ENCODE peak calls at places on chromosomes 1 and 21, in eight cellular contexts. U is heart left ventricle, X is foreskin fibroblast, M is tibial nerve, B is ovary, P is cardiac fibroblast, A is PC-3, J is MCF 10A. N is an unnamed sample.

GRCh38 chr1:208924011-208924410 is 659.5 kb upstream of the CAMK1G start:
- DNase-seq in A (no peak), X (no peak), M (no peak), P (no peak), J (no peak), U (no peak), B (no peak), N (no peak)

GRCh38 chr1:206896261-206896660 is 982 bp upstream of the IL24 start:
- DNase-seq in M (no peak), J (peak), P (peak), A (no peak), X (no peak), B (no peak), U (no peak), N (no peak)

GRCh38 chr21:41481191-41481590 is 26.8 kb downstream of the TMPRSS2 start:
- DNase-seq in J (no peak), B (no peak), A (no peak), M (no peak), U (no peak), X (peak), P (no peak), N (no peak)

GRCh38 chr1:4084053-4084431 is 184.0 kb upstream of the C1orf174 start:
- DNase-seq in P (no peak), A (no peak), J (no peak), B (no peak), X (no peak), U (no peak), M (no peak), N (no peak)

GRCh38 chr1:226628624-226629155 is 80.1 kb downstream of the STUM start:
- DNase-seq in B (peak), J (no peak), U (peak), A (no peak), M (no peak), P (no peak), X (no peak), N (no peak)

GRCh38 chr1:226798427-226799411 is 59.6 kb upstream of the ITPKB start:
- DNase-seq in U (no peak), M (no peak), B (no peak), J (no peak), X (no peak), A (no peak), P (no peak), N (no peak)

GRCh38 chr1:17561561-17561985 is 22.1 kb downstream of the ARHGEF10L start:
- DNase-seq in J (peak), U (no peak), P (peak), X (peak), M (no peak), B (no peak), A (peak), N (no peak)

GRCh38 chr1:183893561-183894289 is 88.8 kb downstream of the RGL1 start:
- DNase-seq in U (no peak), J (no peak), A (no peak), P (no peak), X (no peak), M (no peak), B (no peak), N (no peak)

GRCh38 chr1:197519741-197520334 is 251.8 kb downstream of the CRB1 start:
- DNase-seq in U (no peak), P (peak), A (peak), M (no peak), J (peak), X (peak), B (no peak), N (no peak)

GRCh38 chr1:54312874-54313316 is 93.3 kb downstream of the SSBP3 start:
- DNase-seq in J (no peak), A (no peak), P (peak), M (peak), U (peak), X (peak), B (peak), N (peak)

GRCh38 chr1:206890690-206891089 is 6.6 kb upstream of the IL24 start:
- DNase-seq in M (no peak), U (no peak), A (peak), X (no peak), B (no peak), P (peak), J (peak), N (no peak)

GRCh38 chr1:3676581-3677410 is 24.5 kb downstream of the TP73 start:
- DNase-seq in X (no peak), A (no peak), M (no peak), U (peak), P (no peak), B (no peak), J (no peak), N (no peak)

GRCh38 chr1:8015036-8015808 is 10.9 kb downstream of the ERRFI1 start:
- DNase-seq in J (peak), M (peak), U (no peak), P (peak), X (peak), B (peak), A (peak), N (peak)

GRCh38 chr21:15355066-15355465 is 290.3 kb upstream of the NRIP1 start:
- DNase-seq in U (no peak), A (no peak), J (no peak), M (no peak), P (no peak), B (no peak), X (no peak), N (no peak)

GRCh38 chr1:8238141-8239038 is 79.5 kb upstream of the SLC45A1 start:
- DNase-seq in J (no peak), P (peak), M (no peak), U (no peak), X (peak), B (no peak), A (peak), N (no peak)

GRCh38 chr1:98172578-98172977 is 251.7 kb upstream of the DPYD start:
- DNase-seq in A (no peak), X (no peak), M (no peak), P (no peak), B (no peak), U (no peak), J (no peak), N (no peak)

GRCh38 chr1:181135815-181136737 is 47.6 kb downstream of the IER5 start:
- DNase-seq in X (peak), M (no peak), P (peak), B (no peak), U (no peak), A (peak), J (peak), N (no peak)

GRCh38 chr1:119341372-119341947 is 27.1 kb upstream of the HAO2 start:
- DNase-seq in B (no peak), M (no peak), J (no peak), P (no peak), U (no peak), A (no peak), X (no peak), N (no peak)

GRCh38 chr1:6982860-6983259 is 197.6 kb downstream of the CAMTA1 start:
- DNase-seq in U (no peak), A (peak), P (no peak), B (no peak), X (no peak), J (no peak), M (no peak), N (no peak)

GRCh38 chr1:28180310-28181305 is 4.1 kb upstream of the PTAFR start:
- DNase-seq in J (no peak), P (no peak), A (no peak), U (no peak), X (no peak), B (no peak), M (no peak), N (no peak)

GRCh38 chr1:81230983-81231728 is 569.6 kb upstream of the ADGRL2 start:
- DNase-seq in X (peak), B (no peak), A (no peak), P (no peak), U (no peak), J (no peak), M (no peak), N (no peak)

GRCh38 chr1:25683177-25683576 is 66.6 kb downstream of the MAN1C1 start:
- DNase-seq in X (no peak), A (no peak), M (no peak), P (no peak), B (no peak), U (no peak), J (no peak), N (no peak)

GRCh38 chr1:94926365-94926914 is 470 bp downstream of the CNN3 start:
- DNase-seq in M (peak), P (peak), J (peak), X (peak), A (peak), U (peak), B (peak), N (peak)

GRCh38 chr21:41868062-41868710 is 11.0 kb downstream of the PRDM15 start:
- DNase-seq in B (no peak), J (no peak), M (no peak), A (no peak), P (no peak), U (no peak), X (peak), N (no peak)

GRCh38 chr1:65792671-65793358 is at the start of gene PDE4B:
- DNase-seq in A (no peak), M (no peak), J (no peak), B (no peak), X (peak), U (peak), P (no peak), N (peak)

GRCh38 chr1:172449585-172450523 is 6.0 kb upstream of the PIGC start:
- DNase-seq in X (peak), J (peak), B (peak), A (peak), U (peak), M (peak), P (peak), N (peak)

GRCh38 chr1:20339811-20340457 is 49.3 kb downstream of the VWA5B1 start:
- DNase-seq in J (no peak), B (no peak), M (no peak), A (no peak), U (no peak), P (no peak), X (no peak), N (peak)

GRCh38 chr1:155967410-155968400 is 10.6 kb downstream of the ARHGEF2 start:
- DNase-seq in A (no peak), J (no peak), U (no peak), M (no peak), B (no peak), X (no peak), P (no peak), N (peak)

GRCh38 chr1:219716611-219717114 is 103.8 kb upstream of the ZC3H11B start:
- DNase-seq in B (no peak), M (no peak), A (no peak), U (no peak), P (no peak), X (no peak), J (no peak), N (no peak)

GRCh38 chr1:166975361-166976129 is at the start of gene ILDR2:
- DNase-seq in M (peak), B (peak), A (peak), X (peak), P (peak), J (peak), U (peak), N (peak)

GRCh38 chr21:41648591-41649031 is 118.2 kb downstream of the RIPK4 start:
- DNase-seq in U (no peak), M (no peak), J (peak), P (peak), B (no peak), X (peak), A (peak), N (no peak)

GRCh38 chr1:20223106-20223505 is 36.8 kb upstream of the PLA2G2C start:
- DNase-seq in P (no peak), J (no peak), U (no peak), B (no peak), M (no peak), A (no peak), X (no peak), N (no peak)

GRCh38 chr1:66374561-66375111 is 159.3 kb upstream of the SGIP1 start:
- DNase-seq in A (peak), U (no peak), B (no peak), P (peak), M (no peak), X (peak), J (peak), N (no peak)

GRCh38 chr1:231807498-231807897 is 180.9 kb downstream of the DISC1 start:
- DNase-seq in B (no peak), P (peak), J (no peak), X (peak), U (no peak), A (no peak), M (no peak), N (no peak)

GRCh38 chr1:54499097-54500029 is 48.7 kb upstream of the ACOT11 start:
- DNase-seq in B (peak), A (peak), M (no peak), X (peak), P (peak), U (peak), J (peak), N (peak)

DNA sequence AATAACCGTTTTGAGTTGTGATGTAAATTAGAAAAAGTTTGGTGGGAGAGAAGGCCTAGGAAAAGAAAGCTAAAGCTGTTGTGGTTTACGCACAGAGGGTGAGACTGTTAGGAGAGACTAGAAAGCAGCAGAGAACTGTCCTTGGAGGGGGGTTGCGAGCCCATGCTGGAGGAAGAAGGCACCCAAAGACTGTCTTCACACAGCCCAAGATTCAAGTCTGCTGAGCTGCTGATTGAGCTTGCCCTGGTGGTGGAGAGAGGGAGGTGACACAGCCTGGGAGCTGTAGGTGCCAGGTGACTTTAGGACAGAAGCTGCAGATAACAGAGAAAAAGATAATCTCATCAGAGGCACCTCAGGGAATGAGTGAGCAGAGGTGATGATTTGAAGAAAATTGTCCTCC is 18.3 kb upstream of the TLR5 start:
- DNase-seq in M (no peak), B (no peak), J (no peak), A (no peak), X (no peak), P (no peak), U (no peak), N (no peak)
- TF ChIP-seq CTCF in M (no peak), B (no peak), J (no peak), A (no peak), X (no peak), P (no peak), U (no peak), N (no peak)

DNA sequence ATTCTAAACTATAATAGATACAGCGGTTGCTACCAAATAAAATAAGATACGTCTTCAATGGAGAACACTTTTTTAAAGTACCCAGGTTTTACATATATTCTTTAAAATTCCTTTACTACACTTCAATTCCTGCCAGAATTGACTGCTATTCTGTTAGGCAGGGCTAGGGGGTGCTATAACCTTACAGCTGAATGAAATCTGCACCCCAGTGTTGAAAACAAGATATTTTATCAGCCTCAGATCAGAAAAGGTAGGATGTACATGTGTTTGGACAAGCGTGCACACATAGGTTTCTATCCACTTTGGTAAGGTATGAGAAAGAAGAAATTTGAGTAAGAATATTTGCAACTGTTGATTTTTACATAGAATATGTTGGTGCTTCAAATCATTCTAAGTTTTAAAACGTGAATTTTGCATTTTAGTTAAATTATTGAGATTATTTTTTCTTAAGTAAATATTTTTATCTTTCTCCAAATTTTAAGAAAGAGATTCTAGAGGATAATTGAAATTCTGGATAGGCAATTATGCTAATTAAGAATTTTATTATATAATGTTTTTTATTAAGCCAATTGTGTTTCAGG is 490.8 kb upstream of the ADGRL4 start:
- DNase-seq in X (peak), B (no peak), A (peak), P (peak), M (no peak), J (peak), U (no peak), N (peak)
- TF ChIP-seq CTCF in X (peak), B (no peak), A (peak), P (peak), M (peak), J (peak), U (peak), N (peak)

GRCh38 chr1:214590696-214591095 is 12.3 kb upstream of the CENPF start:
- DNase-seq in J (no peak), M (no peak), U (no peak), P (no peak), X (no peak), A (peak), B (no peak), N (no peak)
- TF ChIP-seq CTCF in J (peak), M (no peak), U (no peak), P (no peak), X (no peak), A (peak), B (no peak), N (no peak)

GRCh38 chr1:61289232-61289967 is 207.0 kb downstream of the NFIA start:
- DNase-seq in U (no peak), X (no peak), J (no peak), M (no peak), B (no peak), P (no peak), A (no peak), N (no peak)
- TF ChIP-seq CTCF in U (no peak), X (no peak), J (no peak), M (no peak), B (no peak), P (no peak), A (no peak), N (no peak)

GRCh38 chr1:212958175-212958574 is 7.8 kb downstream of the VASH2 start:
- DNase-seq in X (no peak), B (no peak), A (no peak), J (no peak), M (no peak), U (no peak), P (no peak), N (no peak)
- TF ChIP-seq CTCF in X (no peak), B (no peak), A (no peak), J (no peak), M (no peak), U (no peak), P (no peak), N (no peak)

DNA sequence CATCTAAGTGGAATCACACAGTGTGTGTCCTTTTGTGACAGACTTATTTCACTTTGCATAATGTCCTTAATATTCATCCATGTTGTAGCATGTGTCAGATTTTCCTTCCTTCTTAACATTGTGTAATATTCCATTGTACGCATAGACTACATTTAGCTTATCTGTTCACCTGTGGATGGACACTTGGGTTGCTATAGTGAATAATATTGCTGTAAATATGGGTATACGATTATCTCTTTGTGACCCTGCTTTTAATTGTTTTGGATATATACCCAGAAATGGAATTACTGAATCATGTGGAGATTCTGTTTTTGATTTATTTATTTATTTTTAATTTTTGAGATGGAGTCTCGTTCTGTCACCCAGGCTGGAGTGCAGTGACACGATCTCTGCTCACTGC is 63.0 kb upstream of the ATP5PO start:
- DNase-seq in U (no peak), M (no peak), X (no peak), B (no peak), P (no peak), A (no peak), J (no peak), N (no peak)
- TF ChIP-seq CTCF in U (no peak), M (no peak), X (no peak), B (no peak), P (no peak), A (no peak), J (no peak), N (no peak)

DNA sequence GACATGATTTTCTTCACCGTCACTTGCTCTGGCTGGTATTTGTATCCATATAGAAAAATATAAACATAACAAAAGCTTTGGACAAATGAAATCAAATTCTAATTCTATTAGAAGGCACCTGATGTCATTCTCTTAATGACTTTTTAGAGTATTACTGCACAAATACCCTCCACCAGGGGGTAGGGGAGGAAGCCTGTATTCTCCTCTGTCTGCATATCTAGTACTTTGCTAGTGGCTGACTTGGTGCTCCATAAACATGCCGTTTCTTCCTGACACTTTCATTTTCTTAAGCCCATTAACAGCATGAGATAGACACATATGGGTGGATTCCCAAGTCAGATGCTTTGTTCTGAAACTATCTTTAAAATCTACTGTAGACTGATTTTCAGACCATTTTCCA is 20.6 kb upstream of the KCNJ15 start:
- DNase-seq in X (no peak), B (no peak), P (no peak), J (peak), A (peak), M (no peak), U (no peak), N (no peak)
- TF ChIP-seq CTCF in X (peak), B (no peak), P (peak), J (no peak), A (peak), M (no peak), U (no peak), N (no peak)

DNA sequence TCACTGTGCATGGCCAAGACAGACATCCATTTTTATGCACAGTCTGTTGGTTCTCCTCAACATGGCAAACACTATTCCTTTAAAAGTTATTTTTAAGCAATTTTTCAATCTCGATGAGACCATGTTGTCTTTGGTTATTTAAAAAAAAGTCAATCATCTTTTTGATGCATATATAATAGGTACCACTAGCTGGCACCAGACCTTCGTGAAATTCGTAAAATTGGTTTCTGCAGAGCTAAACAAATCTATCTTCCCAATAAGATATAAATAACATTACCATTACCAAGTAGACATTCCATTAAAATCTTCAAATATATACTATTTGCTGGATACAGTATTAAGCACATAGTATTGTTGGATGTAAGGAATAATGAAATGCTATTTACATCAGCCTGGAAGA is 220.0 kb upstream of the GREM2 start:
- DNase-seq in P (no peak), U (no peak), J (peak), X (no peak), B (no peak), M (no peak), A (peak), N (no peak)
- TF ChIP-seq CTCF in P (peak), U (no peak), J (peak), X (no peak), B (no peak), M (no peak), A (peak), N (no peak)

GRCh38 chr1:153783233-153784190 is 8.3 kb downstream of the SLC27A3 start:
- DNase-seq in M (peak), J (peak), U (peak), X (peak), B (peak), P (peak), A (peak), N (peak)
- TF ChIP-seq CTCF in M (peak), J (no peak), U (no peak), X (no peak), B (peak), P (no peak), A (no peak), N (no peak)